ENCODE peak calls at places on chromosomes 13 and 19, in eight cellular contexts. P is RWPE2, T is thoracic aorta, C is PC-9, Y is body of pancreas, X is pancreas, O is thyroid gland, N is tibial artery. G is an unnamed sample. For H3K36me3, the result is how much of the 10 kb centered on the place peaks cover.

GRCh38 chr19:14361824-14362223 is 19.4 kb upstream of the ADGRE5 start:
- DNase-seq in Y (no peak), P (no peak), N (no peak), X (no peak), O (no peak), T (no peak), C (no peak), G (no peak)

GRCh38 chr19:49929121-49929610 is at the start of the genes ATF5 and NUP62:
- DNase-seq in T (peak), C (peak), X (peak), P (peak), O (peak), Y (peak), N (peak), G (peak)

GRCh38 chr19:44280916-44281315 is 21.2 kb downstream of the ZNF233 start:
- DNase-seq in Y (no peak), N (no peak), P (no peak), T (no peak), C (no peak), O (no peak), X (no peak), G (no peak)

GRCh38 chr13:113211774-113212173 is 2.4 kb downstream of the CUL4A start:
- DNase-seq in T (no peak), N (no peak), P (no peak), C (peak), X (no peak), O (no peak), Y (no peak), G (no peak)

GRCh38 chr13:59384154-59384553 is 779.6 kb downstream of the DIAPH3 start:
- DNase-seq in Y (no peak), N (no peak), X (no peak), O (no peak), T (no peak), C (no peak), P (no peak), G (no peak)

GRCh38 chr13:112345826-112346172 is 30.4 kb upstream of the SPACA7 start:
- DNase-seq in X (no peak), T (no peak), Y (no peak), P (no peak), O (no peak), N (no peak), C (no peak), G (no peak)

GRCh38 chr13:111403266-111403665 is 82.8 kb downstream of the TEX29 start:
- DNase-seq in Y (no peak), T (no peak), X (no peak), C (no peak), N (peak), P (no peak), O (no peak), G (no peak)

GRCh38 chr19:588093-588742 is 1.5 kb upstream of the HCN2 start:
- DNase-seq in Y (peak), P (peak), T (no peak), O (peak), X (peak), C (peak), N (no peak), G (peak)

GRCh38 chr13:71320452-71320851 is 546.6 kb downstream of the DACH1 start:
- DNase-seq in N (no peak), Y (no peak), P (no peak), X (no peak), T (no peak), O (no peak), C (no peak), G (peak)

GRCh38 chr19:29696045-29696682 is 18.9 kb downstream of the C19orf12 start:
- DNase-seq in T (no peak), O (no peak), P (no peak), N (no peak), Y (no peak), C (no peak), X (no peak), G (no peak)

GRCh38 chr19:12092065-12092867 is 27.7 kb downstream of the ZNF844 start:
- DNase-seq in C (no peak), P (no peak), X (peak), O (peak), N (peak), Y (peak), T (peak), G (peak)

GRCh38 chr13:54029226-54029625 is 1000.6 kb downstream of the OLFM4 start:
- DNase-seq in X (no peak), P (no peak), C (peak), O (peak), T (no peak), N (no peak), Y (no peak), G (no peak)

GRCh38 chr19:44988896-44989563 is 12.2 kb upstream of the RELB start:
- DNase-seq in P (no peak), Y (peak), X (peak), O (peak), T (no peak), N (peak), C (peak), G (peak)

GRCh38 chr19:12838893-12839656 is 760 bp downstream of the MAST1 start:
- DNase-seq in P (no peak), O (no peak), T (no peak), Y (no peak), X (no peak), N (no peak), C (no peak), G (no peak)

GRCh38 chr19:50514346-50515167 is 844 bp upstream of the ASPDH start:
- DNase-seq in X (no peak), Y (no peak), C (no peak), T (no peak), O (no peak), N (no peak), P (no peak), G (no peak)

GRCh38 chr19:37362733-37363132 is 8.2 kb upstream of the ZNF527 start:
- DNase-seq in Y (no peak), O (peak), N (no peak), X (no peak), T (no peak), C (no peak), P (no peak), G (no peak)

GRCh38 chr19:38274734-38275133 is 10.4 kb downstream of the SPINT2 start:
- DNase-seq in T (no peak), P (no peak), C (no peak), N (no peak), Y (no peak), O (peak), X (no peak), G (peak)

GRCh38 chr13:30017880-30018279 is 167.5 kb upstream of the UBL3 start:
- DNase-seq in C (no peak), T (no peak), Y (no peak), P (no peak), X (no peak), N (no peak), O (no peak), G (no peak)

GRCh38 chr13:73231456-73231855 is 172.7 kb downstream of the KLF5 start:
- DNase-seq in X (no peak), P (no peak), N (no peak), O (no peak), C (no peak), Y (no peak), T (no peak), G (no peak)

GRCh38 chr19:49827034-49827433 is 8.9 kb downstream of the MED25 start:
- DNase-seq in T (no peak), Y (no peak), C (no peak), N (no peak), P (no peak), O (no peak), X (no peak), G (no peak)

GRCh38 chr19:19109601-19110000 is 28.7 kb downstream of the TMEM161A start:
- DNase-seq in X (no peak), O (no peak), C (no peak), N (no peak), T (no peak), Y (no peak), P (no peak), G (no peak)

DNA sequence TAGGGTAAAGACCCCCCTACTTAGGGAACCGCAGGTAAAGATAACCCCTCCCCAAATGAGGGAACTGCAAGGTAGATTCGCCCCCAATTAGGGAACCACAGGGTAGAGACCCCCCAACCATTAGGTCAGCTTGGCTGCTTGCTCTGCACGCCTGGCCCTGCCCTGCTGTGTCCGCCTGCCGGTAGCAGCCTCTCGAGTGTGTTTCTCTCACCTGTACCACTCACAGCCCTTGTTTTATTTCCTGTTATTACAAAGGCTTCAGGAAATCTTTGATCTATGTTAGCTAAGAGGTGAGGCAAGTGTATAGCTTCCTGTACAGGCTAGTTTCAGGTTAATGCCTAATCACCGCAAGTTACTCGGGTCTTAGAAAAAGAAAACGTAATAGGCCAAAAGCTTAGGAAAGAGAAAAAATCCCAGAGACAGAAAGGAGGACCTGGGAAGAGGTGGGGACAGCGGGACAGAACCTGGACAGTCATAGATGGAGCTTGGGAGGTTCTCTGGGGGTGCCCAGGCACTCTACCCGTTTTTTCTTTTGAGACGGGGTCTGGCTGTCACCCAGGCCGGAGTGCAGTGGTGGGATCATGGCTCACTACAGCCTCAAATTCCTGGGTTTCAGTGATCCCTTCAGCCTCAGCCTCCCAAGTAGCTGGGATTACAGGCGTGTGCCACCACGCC is 23.1 kb upstream of the EIF3G start:
- DNase-seq in X (no peak), C (no peak), T (no peak), O (no peak), Y (no peak), N (no peak), P (no peak), G (peak)
- H3K36me3 ChIP-seq in X (under half), C (half or more), T (half or more), O (half or more), Y (under half), N (half or more), P (half or more), G (under half)

GRCh38 chr19:2072757-2073551 is 21.9 kb upstream of the MKNK2 start:
- DNase-seq in N (no peak), P (no peak), X (no peak), C (no peak), T (no peak), O (no peak), Y (no peak), G (no peak)
- H3K36me3 ChIP-seq in N (under half), P (half or more), X (under half), C (under half), T (under half), O (half or more), Y (under half), G (under half)

GRCh38 chr13:46614582-46614981 is 61.6 kb downstream of the LRCH1 start:
- DNase-seq in N (no peak), P (no peak), C (no peak), X (no peak), T (no peak), Y (no peak), O (no peak), G (no peak)

GRCh38 chr13:46613409-46614049 is 60.6 kb downstream of the LRCH1 start:
- DNase-seq in X (no peak), C (no peak), N (no peak), O (no peak), P (no peak), T (no peak), Y (no peak), G (no peak)

GRCh38 chr13:46609726-46610125 is 56.8 kb downstream of the LRCH1 start:
- DNase-seq in X (no peak), C (no peak), N (no peak), P (no peak), O (no peak), T (no peak), Y (no peak), G (no peak)

GRCh38 chr13:46609052-46609451 is 56.1 kb downstream of the LRCH1 start:
- DNase-seq in N (no peak), O (no peak), Y (no peak), C (no peak), T (no peak), X (no peak), P (no peak), G (no peak)

DNA sequence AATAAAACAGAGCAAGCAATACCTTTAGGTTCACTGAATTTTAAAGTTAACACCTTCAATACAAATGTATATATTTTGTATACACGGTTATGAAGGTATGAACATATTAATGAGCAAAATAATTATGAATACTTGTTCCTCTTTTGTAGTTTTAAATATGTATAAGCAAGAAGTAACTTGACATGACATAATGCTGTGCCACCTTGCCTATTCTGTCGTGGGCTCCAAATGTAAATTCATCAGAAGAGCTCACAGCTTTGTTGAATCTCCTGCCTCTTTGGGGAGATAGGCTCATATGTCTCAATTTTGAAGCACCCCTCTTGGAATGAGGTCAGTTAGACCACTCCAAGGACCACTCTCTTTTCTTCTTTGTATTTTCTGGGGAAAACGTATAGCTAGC is 59.3 kb downstream of the LRCH1 start:
- DNase-seq in N (no peak), Y (no peak), O (no peak), C (no peak), X (no peak), T (no peak), P (no peak), G (no peak)
- H3K36me3 ChIP-seq in N (under half), Y (under half), O (under half), C (under half), X (under half), T (under half), P (under half), G (under half)

DNA sequence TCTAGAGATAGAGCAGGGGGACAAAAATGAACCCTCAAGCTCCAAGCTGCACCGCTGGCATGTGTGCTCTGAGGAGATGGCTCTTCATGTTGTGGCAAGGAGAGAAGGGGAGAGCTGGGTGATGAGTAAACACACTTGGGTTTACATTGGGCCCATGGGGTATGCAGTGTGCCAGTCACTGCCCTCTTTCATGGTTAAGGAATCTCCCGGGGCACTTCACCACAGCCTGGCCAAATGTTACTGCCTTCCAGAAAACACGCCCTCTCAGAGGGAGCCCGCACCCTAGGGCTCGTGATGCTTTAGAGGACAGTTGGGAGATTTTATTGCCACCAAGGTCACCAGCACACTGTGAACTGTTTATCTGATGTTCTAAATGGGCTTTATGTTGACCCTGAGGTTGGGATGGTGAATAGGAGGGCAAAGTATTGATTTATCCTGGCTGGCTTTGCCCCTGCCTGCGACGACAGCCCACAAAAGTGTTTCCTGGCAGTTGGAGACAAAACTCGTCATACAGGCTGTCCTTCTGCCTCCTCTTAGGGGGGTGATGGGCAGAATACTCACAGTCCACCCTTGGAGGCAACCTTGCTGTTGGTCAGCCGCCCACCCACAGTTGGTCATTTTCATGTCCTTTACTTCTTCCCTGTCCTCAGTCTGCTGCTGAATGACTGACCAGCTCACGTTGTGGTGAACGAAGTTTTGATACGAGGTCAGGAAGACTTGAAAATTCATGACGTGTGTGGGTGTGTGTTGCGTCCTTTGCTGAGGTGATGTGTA is 156.9 kb downstream of the STK24 start:
- DNase-seq in C (no peak), Y (no peak), N (no peak), X (no peak), O (no peak), P (peak), T (no peak), G (no peak)
- H3K36me3 ChIP-seq in C (under half), Y (under half), N (under half), X (under half), O (under half), P (under half), T (under half), G (under half)

G was measured in small intestine.